ENCODE peak calls at places on chromosomes 7 and 10, in eight cellular contexts. A is keratinocyte, V is pancreas, J is bronchial epithelial cell, M is Peyer's patch, F is transverse colon, K is H1, B is stomach. G is an unnamed sample. For H3K36me3 and H3K27me3, the result is how much of the 10 kb centered on the place peaks cover.

GRCh38 chr10:61021926-61022325 is 77.9 kb upstream of the RHOBTB1 start:
- DNase-seq in A (no peak), V (no peak), J (no peak), M (no peak), F (no peak), K (no peak), B (no peak), G (no peak)

GRCh38 chr10:61733358-61733940 is 70.7 kb downstream of the CABCOCO1 start:
- DNase-seq in A (no peak), V (no peak), J (peak), M (no peak), F (no peak), K (no peak), B (no peak), G (no peak)

GRCh38 chr7:65750511-65751344 is 122.1 kb upstream of the VKORC1L1 start:
- DNase-seq in A (peak), V (peak), J (peak), M (peak), F (peak), K (peak), B (peak), G (peak)

GRCh38 chr10:76553700-76554470 is 1083.7 kb downstream of the KCNMA1 start:
- DNase-seq in A (no peak), V (no peak), J (no peak), M (no peak), F (no peak), K (no peak), B (no peak), G (no peak)

GRCh38 chr10:32110790-32111189 is 54.6 kb upstream of the KIF5B start:
- DNase-seq in A (no peak), V (no peak), J (no peak), M (no peak), F (no peak), K (no peak), B (no peak), G (no peak)

GRCh38 chr10:127577878-127578627 is 28.9 kb downstream of the NPS start:
- DNase-seq in A (no peak), V (no peak), J (no peak), M (no peak), F (no peak), K (no peak), B (no peak), G (no peak)

GRCh38 chr10:16777473-16778370 is 39.5 kb downstream of the RSU1 start:
- DNase-seq in A (peak), V (no peak), J (peak), M (no peak), F (no peak), K (no peak), B (no peak), G (peak)

GRCh38 chr10:122551450-122551849 is 9.1 kb upstream of the DMBT1 start:
- DNase-seq in A (no peak), V (no peak), J (no peak), M (peak), F (no peak), K (no peak), B (no peak), G (no peak)

GRCh38 chr7:85554294-85554877 is 367.5 kb upstream of the SEMA3D start:
- DNase-seq in A (peak), V (peak), J (peak), M (peak), F (no peak), K (no peak), B (no peak), G (peak)

GRCh38 chr7:70376561-70377031 is 755.3 kb upstream of the GALNT17 start:
- DNase-seq in A (no peak), V (no peak), J (no peak), M (no peak), F (no peak), K (no peak), B (no peak), G (no peak)

GRCh38 chr7:30584970-30585369 is 9.7 kb upstream of the GARS1 start:
- DNase-seq in A (no peak), V (no peak), J (no peak), M (no peak), F (no peak), K (no peak), B (no peak), G (no peak)
- H3K36me3 ChIP-seq in A (under half), V (under half), J (under half), M (half or more), F (under half), K (under half), B (half or more), G (under half)

GRCh38 chr10:29482591-29483421 is 152.0 kb downstream of the SVIL start:
- DNase-seq in A (no peak), V (no peak), J (no peak), M (no peak), F (no peak), K (no peak), B (no peak), G (no peak)
- H3K27me3 ChIP-seq in A (under half), V (under half), J (under half), M (under half), F (under half), K (under half), B (under half), G (under half)

GRCh38 chr7:142745091-142745635 is 4.1 kb upstream of the PRSS1 start:
- DNase-seq in A (no peak), V (no peak), J (peak), M (no peak), F (no peak), K (no peak), B (no peak), G (no peak)

GRCh38 chr7:142745783-142746182 is 3.5 kb upstream of the PRSS1 start:
- DNase-seq in A (no peak), V (no peak), J (no peak), M (no peak), F (no peak), K (no peak), B (no peak), G (no peak)

GRCh38 chr7:142739927-142740492 is 9.3 kb upstream of the PRSS1 start:
- DNase-seq in A (no peak), V (no peak), J (peak), M (peak), F (no peak), K (no peak), B (no peak), G (no peak)
- TF ChIP-seq CTCF in A (no peak), V (no peak), J (no peak), M (peak), F (no peak), K (no peak), B (no peak), G (no peak)

DNA sequence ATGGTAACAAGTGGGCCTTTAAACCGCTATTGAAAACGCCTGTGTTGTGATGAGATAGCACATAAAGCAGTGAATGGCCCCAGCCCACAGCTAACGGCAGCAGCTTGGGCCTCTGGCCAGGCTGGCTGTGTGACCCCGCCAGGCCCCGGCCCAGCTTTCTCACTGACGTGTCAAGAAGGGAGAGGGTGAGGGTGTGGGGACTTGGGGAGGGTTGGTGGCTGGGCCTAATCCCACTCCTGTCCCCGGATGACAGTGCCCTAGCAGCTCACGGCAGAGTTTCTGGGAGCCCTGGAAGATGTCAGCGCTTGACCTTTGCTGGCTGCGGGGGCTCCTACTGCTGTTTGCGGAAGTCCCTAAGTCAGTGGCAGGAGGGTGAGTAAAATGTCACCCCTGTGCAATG is 88.9 kb upstream of the SHH start:
- DNase-seq in A (no peak), V (no peak), J (no peak), M (no peak), F (no peak), K (no peak), B (no peak), G (no peak)
- H3K36me3 ChIP-seq in A (under half), V (under half), J (under half), M (under half), F (under half), K (under half), B (under half), G (under half)

GRCh38 chr10:102226542-102226870 is 407 bp downstream of the ELOVL3 start:
- DNase-seq in A (no peak), V (no peak), J (no peak), M (no peak), F (no peak), K (no peak), B (no peak), G (no peak)

GRCh38 chr10:102229810-102230263 is 3.7 kb downstream of the ELOVL3 start:
- DNase-seq in A (no peak), V (peak), J (peak), M (peak), F (peak), K (no peak), B (peak), G (no peak)

GRCh38 chr10:102227050-102227449 is 951 bp downstream of the ELOVL3 start:
- DNase-seq in A (no peak), V (no peak), J (peak), M (no peak), F (no peak), K (no peak), B (no peak), G (no peak)

GRCh38 chr10:102222798-102223197 is 3.3 kb upstream of the ELOVL3 start:
- DNase-seq in A (no peak), V (no peak), J (no peak), M (no peak), F (no peak), K (no peak), B (no peak), G (no peak)

GRCh38 chr10:102225646-102226541 is at the start of gene ELOVL3:
- DNase-seq in A (peak), V (peak), J (peak), M (peak), F (peak), K (peak), B (peak), G (peak)
- H3K27me3 ChIP-seq in A (under half), V (under half), J (under half), M (under half), F (under half), K (under half), B (under half), G (under half)

DNA sequence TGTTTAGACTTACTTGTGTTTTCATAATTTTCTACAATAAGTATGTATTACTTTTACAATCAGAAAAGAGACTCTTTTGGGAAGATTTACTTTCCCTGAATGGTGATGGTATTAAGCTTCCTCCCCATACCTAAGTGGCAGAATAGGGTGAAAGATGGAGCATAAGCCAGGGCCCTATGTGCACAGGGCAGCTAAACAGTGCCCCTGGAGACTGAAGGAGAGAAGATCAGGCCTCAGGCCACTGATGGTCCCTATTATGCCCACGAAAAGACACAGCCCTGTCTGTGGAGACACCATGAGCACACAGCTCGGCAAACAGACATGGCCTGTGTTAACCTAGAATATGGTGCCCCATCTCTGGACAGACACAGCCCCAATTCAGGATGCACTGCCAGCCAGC is 139.4 kb downstream of the OAT start:
- DNase-seq in A (no peak), V (no peak), J (no peak), M (no peak), F (no peak), K (no peak), B (no peak), G (no peak)
- TF ChIP-seq CTCF in A (no peak), V (no peak), J (no peak), M (no peak), F (no peak), K (peak), B (no peak), G (no peak)

G was measured in kidney epithelial cell.